ENCODE peak calls at places on chromosomes 6 and 20, in five cellular contexts. Z is psoas muscle, A is glutamatergic neuron, O is right lobe of liver, R is GM06990. B is an unnamed sample.

GRCh38 chr20:50652702-50653294 is 38.5 kb downstream of the RIPOR3 start:
- DNase-seq in Z (no peak), O (no peak), R (no peak), A (no peak), B (no peak)

GRCh38 chr6:36245572-36246031 is 24.3 kb upstream of the PNPLA1 start:
- DNase-seq in Z (no peak), O (no peak), A (no peak), R (peak; percentile 25), B (no peak)

GRCh38 chr20:50467618-50468373 is 42.4 kb upstream of the PTPN1 start:
- DNase-seq in A (peak; percentile 41), Z (no peak), O (no peak), R (no peak), B (peak; percentile 54)

GRCh38 chr6:169289671-169290408 is 36.2 kb upstream of the THBS2 start:
- DNase-seq in O (no peak), R (no peak), A (no peak), Z (peak; percentile 64), B (peak; percentile 50)

GRCh38 chr6:168134399-168135201 is 55.6 kb upstream of the FRMD1 start:
- DNase-seq in R (no peak), Z (no peak), A (no peak), O (no peak), B (no peak)

GRCh38 chr6:2611092-2611491 is 139.6 kb downstream of the MYLK4 start:
- DNase-seq in R (no peak), O (no peak), Z (no peak), A (no peak), B (peak; percentile 42)

GRCh38 chr6:27669278-27669797 is 196.4 kb upstream of the ZNF184 start:
- DNase-seq in R (no peak), A (no peak), Z (no peak), O (no peak), B (peak; percentile 29)

GRCh38 chr6:168057836-168058235 is 21.2 kb downstream of the FRMD1 start:
- DNase-seq in R (no peak), Z (no peak), O (no peak), A (no peak), B (peak; percentile 56)

GRCh38 chr6:67353861-67354260 is 1281.2 kb upstream of the ADGRB3 start:
- DNase-seq in Z (no peak), O (no peak), A (no peak), R (no peak), B (no peak)

GRCh38 chr6:18226451-18226850 is 37.9 kb downstream of the DEK start:
- DNase-seq in Z (no peak), A (no peak), R (no peak), O (no peak), B (no peak)

GRCh38 chr6:148509789-148510581 is 167.3 kb downstream of the SASH1 start:
- DNase-seq in R (no peak), O (no peak), Z (peak; percentile 84), A (peak; percentile 40), B (peak; percentile 85)

GRCh38 chr20:22499475-22500174 is 84.7 kb downstream of the FOXA2 start:
- DNase-seq in A (no peak), Z (no peak), O (no peak), R (no peak), B (no peak)

GRCh38 chr20:48897298-48898044 is 24.0 kb upstream of the ARFGEF2 start:
- DNase-seq in Z (no peak), R (no peak), A (no peak), O (no peak), B (peak; percentile 70)

GRCh38 chr20:50577175-50578018 is 67.2 kb downstream of the PTPN1 start:
- DNase-seq in R (no peak), O (peak; percentile 87), Z (peak; percentile 94), A (no peak), B (no peak)

GRCh38 chr6:52286798-52287432 is 2.4 kb upstream of the MCM3 start:
- DNase-seq in O (peak; percentile 72), R (no peak), A (peak; percentile 76), Z (peak; percentile 60), B (peak; percentile 81)

GRCh38 chr6:90295854-90296345 is 743 bp downstream of the BACH2 start:
- DNase-seq in Z (peak; percentile 88), R (peak; percentile 34), O (peak; percentile 75), A (peak; percentile 68), B (peak; percentile 62)

GRCh38 chr6:90080876-90081464 is 186.7 kb downstream of the GJA10 start:
- DNase-seq in R (peak; percentile 37), A (no peak), Z (no peak), O (no peak), B (no peak)

GRCh38 chr6:74096329-74096728 is 400.3 kb downstream of the CD109 start:
- DNase-seq in O (no peak), A (no peak), Z (no peak), R (no peak), B (no peak)

GRCh38 chr20:43843096-43843964 is 71.3 kb upstream of the TOX2 start:
- DNase-seq in Z (no peak), R (no peak), O (no peak), A (no peak), B (peak; percentile 78)

GRCh38 chr6:32964776-32965175 is 3.6 kb upstream of the BRD2 start:
- DNase-seq in O (no peak), R (no peak), Z (no peak), A (no peak), B (no peak)

GRCh38 chr6:3615391-3616380 is 135.8 kb downstream of the PXDC1 start:
- DNase-seq in A (no peak), O (no peak), Z (no peak), R (no peak), B (no peak)

GRCh38 chr6:168089186-168090063 is 10.4 kb upstream of the FRMD1 start:
- DNase-seq in R (no peak), O (peak; percentile 53), Z (peak; percentile 67), A (no peak), B (no peak)

GRCh38 chr6:118280210-118280609 is 267.9 kb upstream of the PLN start:
- DNase-seq in Z (no peak), O (no peak), A (no peak), R (peak; percentile 32), B (no peak)

GRCh38 chr6:26743157-26743821 is 83.7 kb upstream of the ZNF322 start:
- DNase-seq in O (no peak), R (no peak), Z (no peak), A (peak; percentile 52), B (peak; percentile 47)

GRCh38 chr20:52684911-52685310 is 287.2 kb upstream of the TSHZ2 start:
- DNase-seq in A (no peak), Z (no peak), R (no peak), O (no peak), B (no peak)

GRCh38 chr6:125509477-125509876 is 207.7 kb upstream of the HDDC2 start:
- DNase-seq in A (no peak), R (no peak), Z (no peak), O (no peak), B (no peak)

GRCh38 chr6:129104131-129104530 is 221.2 kb downstream of the LAMA2 start:
- DNase-seq in O (no peak), R (no peak), A (no peak), Z (no peak), B (peak; percentile 59)

GRCh38 chr6:31356216-31356945 is 598 bp downstream of the HLA-B start:
- DNase-seq in A (peak; percentile 30), Z (peak; percentile 64), O (peak; percentile 62), R (peak; percentile 75), B (peak; percentile 8)

GRCh38 chr20:51727872-51728271 is 40.3 kb downstream of the ATP9A start:
- DNase-seq in O (no peak), A (no peak), Z (no peak), R (no peak), B (no peak)

GRCh38 chr6:56671160-56671559 is 28.5 kb upstream of the DST start:
- DNase-seq in A (no peak), O (no peak), R (no peak), Z (no peak), B (peak; percentile 55)
- TF ChIP-seq CTCF in A (no peak), O (no peak), R (no peak), Z (no peak), B (peak; percentile 23)

GRCh38 chr6:106964099-106964498 is 10.4 kb downstream of the CD24 start:
- DNase-seq in Z (no peak), A (no peak), R (no peak), O (no peak), B (no peak)

GRCh38 chr6:106966229-106966628 is 8.3 kb downstream of the CD24 start:
- DNase-seq in Z (no peak), O (no peak), R (no peak), A (no peak), B (no peak)

GRCh38 chr6:106964954-106965353 is 9.6 kb downstream of the CD24 start:
- DNase-seq in Z (no peak), A (no peak), O (no peak), R (no peak), B (no peak)

GRCh38 chr6:106967936-106968555 is 6.5 kb downstream of the CD24 start:
- DNase-seq in A (no peak), R (no peak), O (no peak), Z (no peak), B (no peak)

GRCh38 chr6:106966671-106967522 is 7.6 kb downstream of the CD24 start:
- DNase-seq in Z (no peak), A (no peak), R (no peak), O (no peak), B (no peak)
- TF ChIP-seq CTCF in Z (no peak), A (no peak), R (no peak), O (no peak), B (no peak)

DNA sequence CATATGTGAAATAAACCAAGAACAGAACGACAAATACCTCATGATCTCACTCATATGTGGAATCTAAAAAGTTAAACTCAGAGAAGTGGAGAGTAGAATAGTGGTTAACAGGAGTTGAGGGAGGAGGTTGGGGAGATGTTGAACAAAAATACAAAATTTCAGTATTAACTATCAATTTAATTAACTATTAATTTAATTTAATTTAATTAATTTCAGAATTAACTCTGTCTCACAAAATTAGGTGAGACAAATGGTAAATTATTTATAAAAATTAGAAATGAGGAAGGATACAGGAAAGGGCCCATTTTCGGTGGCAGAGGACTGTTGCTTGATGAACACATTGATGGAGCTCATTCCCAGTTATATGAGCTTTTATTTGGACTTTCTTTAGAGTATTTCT is 166.0 kb upstream of the FAM83B start:
- DNase-seq in Z (no peak), R (no peak), A (no peak), O (no peak), B (no peak)
- TF ChIP-seq CTCF in Z (no peak), R (no peak), A (no peak), O (no peak), B (no peak)

GRCh38 chr6:11585426-11586016 is 48.0 kb downstream of the TMEM170B start:
- DNase-seq in O (no peak), R (no peak), A (no peak), Z (no peak), B (peak; percentile 61)
- TF ChIP-seq CTCF in O (peak; percentile 70), R (peak; percentile 44), A (peak; percentile 53), Z (peak; percentile 57), B (peak; percentile 60)

GRCh38 chr6:45789238-45789637 is 226.4 kb downstream of the CLIC5 start:
- DNase-seq in Z (no peak), A (no peak), R (no peak), O (no peak), B (no peak)
- TF ChIP-seq CTCF in Z (no peak), A (no peak), R (no peak), O (no peak), B (no peak)

GRCh38 chr6:76684881-76685280 is 612.4 kb upstream of the IMPG1 start:
- DNase-seq in Z (no peak), R (no peak), A (no peak), O (no peak), B (no peak)
- TF ChIP-seq CTCF in Z (no peak), R (no peak), A (no peak), O (no peak), B (no peak)

B was measured in MCF 10A.